ENCODE peak calls at places on chromosome 19, in six cellular contexts. P, O, N, T, H and D are unnamed samples.

GRCh38 chr19:38049105-38049649 is 142.2 kb downstream of the SIPA1L3 start:
- DNase-seq in H (no peak), P (no peak), N (peak), T (no peak), O (no peak), D (no peak)

GRCh38 chr19:16259385-16260159 is 61.9 kb downstream of the AP1M1 start:
- DNase-seq in N (peak), H (no peak), P (no peak), T (no peak), O (no peak), D (no peak)

GRCh38 chr19:19059018-19059836 is 4.6 kb upstream of the SLC25A42 start:
- DNase-seq in T (no peak), H (no peak), O (no peak), P (no peak), N (peak), D (no peak)

GRCh38 chr19:45786533-45786894 is 4.2 kb upstream of the DMPK start:
- DNase-seq in N (no peak), O (no peak), H (no peak), P (no peak), T (peak), D (no peak)

GRCh38 chr19:54160182-54160811 is 776 bp upstream of the LENG1 start:
- DNase-seq in O (no peak), N (no peak), T (peak), P (no peak), H (peak), D (peak)

GRCh38 chr19:13355356-13355755 is 150.9 kb downstream of the CACNA1A start:
- DNase-seq in N (no peak), T (no peak), H (no peak), O (no peak), P (no peak), D (no peak)

GRCh38 chr19:57290970-57291369 is 10.7 kb downstream of the ZNF460 start:
- DNase-seq in H (no peak), T (no peak), P (no peak), O (no peak), N (no peak), D (no peak)

GRCh38 chr19:3383121-3383722 is 16.8 kb downstream of the NFIC start:
- DNase-seq in P (no peak), T (no peak), H (no peak), N (peak), O (no peak), D (no peak)

GRCh38 chr19:54572696-54573311 is 786 bp upstream of the LILRA2 start:
- DNase-seq in H (no peak), O (no peak), N (no peak), P (no peak), T (no peak), D (no peak)

DNA sequence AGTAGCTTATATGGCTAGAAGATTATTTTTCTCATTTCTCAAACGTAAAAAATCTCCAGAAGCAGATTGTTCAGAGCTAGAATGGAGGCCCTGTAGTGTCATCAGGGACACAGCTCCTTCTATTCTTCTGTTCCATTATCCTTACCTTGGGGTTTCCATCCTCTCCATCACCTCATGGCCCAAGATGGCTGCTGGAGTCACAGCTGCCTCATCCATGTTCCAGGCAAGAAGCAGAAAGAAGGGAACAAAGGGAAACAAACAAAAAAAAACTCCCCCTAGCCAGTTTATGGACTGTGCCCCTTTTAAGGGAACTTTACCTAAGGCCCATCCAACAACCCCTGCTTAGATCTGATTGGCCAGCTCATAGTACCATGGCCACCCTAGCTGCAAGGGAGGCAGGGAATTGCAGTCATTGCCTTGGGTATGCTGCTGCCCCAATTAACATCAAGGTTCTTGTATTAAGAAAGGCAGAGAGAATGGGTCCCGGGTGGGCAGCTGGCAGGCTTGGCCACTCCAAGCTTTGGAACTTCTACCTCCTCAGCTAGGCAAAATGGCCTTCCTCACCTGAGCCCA is 15.7 kb downstream of the CEACAM16 start:
- DNase-seq in H (no peak), O (no peak), T (no peak), N (no peak), P (no peak), D (no peak)
- H3K4me2 ChIP-seq in H (no peak), O (no peak), T (no peak), N (no peak), P (no peak), D (no peak)

GRCh38 chr19:8576273-8576993 is 809 bp downstream of the MYO1F start:
- DNase-seq in N (peak), P (no peak), O (no peak), H (no peak), T (no peak), D (no peak)
- H3K4me2 ChIP-seq in N (no peak), P (peak), O (no peak), H (no peak), T (no peak), D (no peak)

DNA sequence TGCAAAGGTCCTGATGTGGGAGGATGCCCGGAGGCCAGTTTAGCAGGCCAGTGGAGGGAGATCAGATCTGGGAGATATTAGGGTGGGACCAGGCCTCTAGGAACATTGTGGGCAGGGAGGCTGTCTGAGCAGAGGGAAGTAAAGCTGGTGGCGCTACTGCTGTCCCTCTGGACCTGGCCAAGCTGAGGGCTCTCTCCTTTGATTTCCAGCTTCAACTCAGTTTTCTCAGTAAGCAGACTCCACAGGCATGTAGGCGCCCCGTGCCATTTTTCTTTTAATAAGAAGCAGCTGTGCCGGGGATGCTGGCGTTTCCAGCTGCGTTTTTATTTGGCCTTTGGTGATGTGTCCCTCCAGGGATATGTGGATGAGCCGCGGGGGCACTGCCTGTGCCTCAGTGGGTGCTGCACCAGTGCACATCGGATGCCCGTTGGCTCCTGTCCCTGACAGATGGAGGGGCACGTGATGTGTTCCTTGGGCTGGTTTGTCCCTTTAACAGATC is 6.7 kb downstream of the DNM2 start:
- DNase-seq in T (no peak), H (no peak), P (no peak), N (peak), O (no peak), D (no peak)
- H3K4me2 ChIP-seq in T (no peak), H (no peak), P (no peak), N (no peak), O (no peak), D (peak)

GRCh38 chr19:47754206-47755064 is 9.1 kb downstream of the NOP53 start:
- DNase-seq in P (no peak), N (peak), H (no peak), T (no peak), O (no peak), D (no peak)
- H3K4me2 ChIP-seq in P (no peak), N (no peak), H (no peak), T (no peak), O (no peak), D (no peak)